ENCODE peak calls at places on chromosomes 16 and 17, in six cellular contexts. W is mesothelial cell of epicardium, Y is tibial nerve, X is WERI-Rb-1, R is fibroblast of mammary gland, D is adrenal gland. A is an unnamed sample.

GRCh38 chr16:72922714-72923113 is 125.2 kb downstream of the ZFHX3 start:
- DNase-seq in W (no peak), Y (no peak), X (no peak), R (no peak), D (no peak), A (no peak)

GRCh38 chr17:36610472-36610871 is 9.1 kb downstream of the MRM1 start:
- DNase-seq in W (no peak), Y (no peak), X (no peak), R (peak; percentile 51), D (peak; percentile 77), A (no peak)

GRCh38 chr16:78478267-78478821 is 378.9 kb downstream of the WWOX start:
- DNase-seq in W (no peak), Y (no peak), X (no peak), R (peak; percentile 0), D (no peak), A (peak; percentile 4)

GRCh38 chr17:41728056-41728455 is 6.4 kb downstream of the HAP1 start:
- DNase-seq in W (no peak), Y (no peak), X (peak; percentile 63), R (no peak), D (no peak), A (no peak)

GRCh38 chr16:89201467-89202377 is 1.4 kb upstream of the SLC22A31 start:
- DNase-seq in W (peak; percentile 89), Y (peak; percentile 24), X (peak; percentile 72), R (peak; percentile 57), D (peak; percentile 63), A (peak; percentile 85)

GRCh38 chr17:788551-788950 is 6.4 kb downstream of the MRM3 start:
- DNase-seq in W (no peak), Y (no peak), X (peak; percentile 0), R (no peak), D (no peak), A (no peak)

GRCh38 chr16:85607796-85608514 is 5.2 kb upstream of the GSE1 start:
- DNase-seq in W (no peak), Y (no peak), X (no peak), R (no peak), D (no peak), A (no peak)

GRCh38 chr17:50927287-50927686 is 61.1 kb upstream of the TOB1 start:
- DNase-seq in W (no peak), Y (no peak), X (no peak), R (no peak), D (no peak), A (no peak)

GRCh38 chr16:11058820-11059219 is 114.5 kb downstream of the CLEC16A start:
- DNase-seq in W (no peak), Y (no peak), X (no peak), R (no peak), D (no peak), A (no peak)

GRCh38 chr17:34252138-34252889 is 2.8 kb upstream of the CCL2 start:
- DNase-seq in W (peak; percentile 89), Y (peak; percentile 97), X (no peak), R (peak; percentile 92), D (peak; percentile 97), A (no peak)

GRCh38 chr16:15749371-15749770 is 99.3 kb downstream of the NDE1 start:
- DNase-seq in W (no peak), Y (no peak), X (no peak), R (no peak), D (no peak), A (no peak)

GRCh38 chr17:72661093-72661944 is 431.2 kb downstream of the SLC39A11 start:
- DNase-seq in W (peak; percentile 58), Y (no peak), X (no peak), R (no peak), D (no peak), A (no peak)
- TF ChIP-seq CTCF in W (peak; percentile 53), Y (no peak), X (peak; percentile 49), R (peak; percentile 12), D (no peak), A (no peak)

DNA sequence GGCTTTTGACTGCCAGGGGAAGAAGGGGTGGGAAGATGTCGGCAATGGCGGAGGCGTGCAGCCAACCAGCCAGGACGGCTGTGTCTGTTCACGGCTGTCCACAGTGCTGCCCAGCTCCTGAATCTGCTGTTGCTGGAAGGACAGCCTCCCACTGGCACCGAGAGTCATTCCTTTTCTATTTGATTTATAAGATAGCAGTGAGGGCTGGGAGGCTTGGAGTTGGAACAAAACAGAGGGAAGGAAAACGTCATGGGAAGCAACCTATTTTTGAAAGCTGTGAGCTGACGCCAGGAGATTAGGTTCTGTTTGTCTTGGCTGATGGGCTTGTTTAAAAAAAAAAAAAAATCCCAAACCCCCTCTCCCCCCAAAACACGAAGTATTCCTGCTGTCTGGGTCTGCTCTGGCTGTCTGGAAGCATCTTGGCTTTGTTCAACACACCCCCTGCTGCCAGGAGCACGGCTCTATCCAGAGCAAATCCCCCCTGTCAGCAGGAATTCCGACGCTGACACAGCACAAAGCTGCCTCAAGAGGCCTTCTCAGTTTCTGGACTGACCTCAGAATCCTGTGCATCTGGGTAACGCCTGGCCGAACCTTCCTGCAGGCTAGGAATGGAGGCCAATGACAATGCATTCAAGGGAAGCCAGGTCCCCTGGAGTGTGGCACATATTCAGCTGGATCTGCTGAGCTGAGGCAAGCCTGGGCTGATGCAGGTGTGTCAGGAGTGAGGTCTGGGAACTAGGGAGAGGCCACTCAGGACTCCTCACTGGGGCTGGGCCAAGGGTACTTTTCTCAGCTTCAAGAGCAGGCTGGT is 41.0 kb upstream of the SREBF1 start:
- DNase-seq in W (peak; percentile 66), Y (peak; percentile 44), X (peak; percentile 42), R (peak; percentile 85), D (peak; percentile 95), A (no peak)
- TF ChIP-seq CTCF in W (no peak), Y (no peak), X (peak; percentile 2), R (no peak), D (no peak), A (no peak)

GRCh38 chr16:5022521-5022920 is 11.2 kb downstream of the NAGPA start:
- DNase-seq in W (no peak), Y (no peak), X (no peak), R (no peak), D (no peak), A (no peak)

GRCh38 chr16:5025171-5025632 is 8.5 kb downstream of the NAGPA start:
- DNase-seq in W (peak; percentile 45), Y (peak; percentile 18), X (peak; percentile 82), R (no peak), D (peak; percentile 30), A (peak; percentile 24)

GRCh38 chr16:5026664-5027063 is 7.1 kb downstream of the NAGPA start:
- DNase-seq in W (no peak), Y (no peak), X (no peak), R (no peak), D (no peak), A (no peak)

GRCh38 chr16:5027086-5027485 is 6.6 kb downstream of the NAGPA start:
- DNase-seq in W (no peak), Y (no peak), X (no peak), R (no peak), D (no peak), A (no peak)

GRCh38 chr16:5024632-5025031 is 9.1 kb downstream of the NAGPA start:
- DNase-seq in W (no peak), Y (no peak), X (peak; percentile 62), R (peak; percentile 35), D (no peak), A (no peak)
- TF ChIP-seq CTCF in W (peak; percentile 14), Y (peak; percentile 4), X (peak; percentile 46), R (peak; percentile 10), D (peak; percentile 30), A (peak; percentile 11)

DNA sequence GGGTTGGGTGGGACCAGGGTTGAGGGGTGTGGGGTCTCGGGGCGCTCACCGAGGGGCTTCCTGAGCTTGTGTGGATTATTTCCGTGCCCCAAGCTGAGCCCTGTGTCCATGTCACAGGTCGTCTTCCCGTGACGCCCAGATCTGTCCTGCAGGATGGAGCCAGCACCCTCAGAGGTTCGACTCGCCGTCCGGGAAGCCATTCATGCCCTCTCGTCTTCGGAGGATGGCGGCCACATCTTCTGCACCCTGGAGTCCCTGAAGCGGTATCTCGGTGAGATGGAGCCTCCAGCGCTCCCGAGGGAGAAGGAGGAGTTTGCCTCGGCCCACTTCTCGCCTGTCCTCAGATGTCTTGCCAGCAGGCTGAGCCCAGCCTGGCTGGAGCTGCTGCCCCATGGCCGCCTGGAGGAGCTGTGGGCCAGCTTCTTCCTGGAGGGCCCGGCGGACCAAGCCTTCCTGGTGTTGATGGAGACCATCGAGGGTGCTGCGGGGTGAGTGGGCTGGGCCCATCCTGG is 1.0 kb downstream of the TELO2 start:
- DNase-seq in W (peak; percentile 52), Y (peak; percentile 26), X (peak; percentile 66), R (peak; percentile 81), D (peak; percentile 83), A (no peak)
- TF ChIP-seq CTCF in W (peak; percentile 11), Y (no peak), X (peak; percentile 67), R (peak; percentile 73), D (peak; percentile 65), A (no peak)

DNA sequence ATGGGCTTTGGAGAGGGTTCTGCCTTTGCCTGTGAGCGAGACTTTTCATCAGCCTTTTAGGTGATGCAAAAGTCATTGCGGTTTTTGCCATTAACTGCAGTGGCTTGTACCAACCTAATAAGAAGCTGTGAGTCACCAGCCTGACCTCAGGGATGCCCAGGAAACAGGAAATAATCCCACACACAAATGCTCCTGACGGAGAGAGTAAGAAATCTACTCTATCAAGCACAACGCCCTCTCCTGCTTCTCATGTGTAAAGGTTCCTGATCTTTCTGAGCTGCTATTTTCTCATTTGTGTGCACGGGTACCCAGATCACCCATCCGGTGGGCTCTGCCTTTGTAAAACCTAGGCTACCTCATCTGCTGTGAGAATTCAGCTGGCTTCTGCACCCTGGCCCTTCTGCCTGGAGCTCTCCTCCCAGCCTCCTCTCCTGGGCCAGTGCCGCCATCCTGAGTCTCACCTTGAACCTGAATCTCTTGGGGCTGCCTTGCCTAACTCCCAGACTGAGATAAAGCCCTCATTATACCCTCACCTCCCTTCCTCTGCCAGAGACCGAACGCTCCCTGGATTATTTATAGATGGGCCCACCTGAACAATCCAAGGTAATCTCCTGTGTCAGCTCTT is 299.7 kb downstream of the C16orf95 start:
- DNase-seq in W (no peak), Y (no peak), X (no peak), R (peak; percentile 92), D (no peak), A (peak; percentile 14)
- TF ChIP-seq CTCF in W (no peak), Y (no peak), X (peak; percentile 16), R (peak; percentile 56), D (no peak), A (no peak)

GRCh38 chr17:58007781-58008706 is 998 bp upstream of the SRSF1 start:
- DNase-seq in W (peak; percentile 43), Y (peak; percentile 11), X (no peak), R (no peak), D (no peak), A (peak; percentile 45)
- TF ChIP-seq CTCF in W (no peak), Y (no peak), X (no peak), R (no peak), D (no peak), A (no peak)

GRCh38 chr16:25172831-25173230 is 43.9 kb upstream of the AQP8 start:
- DNase-seq in W (no peak), Y (no peak), X (no peak), R (no peak), D (no peak), A (no peak)

GRCh38 chr16:25177831-25178688 is 38.7 kb upstream of the AQP8 start:
- DNase-seq in W (no peak), Y (no peak), X (no peak), R (peak; percentile 10), D (peak; percentile 59), A (no peak)

GRCh38 chr16:25176136-25176535 is 40.6 kb upstream of the AQP8 start:
- DNase-seq in W (no peak), Y (no peak), X (no peak), R (no peak), D (peak; percentile 18), A (no peak)

GRCh38 chr16:25174285-25174684 is 42.5 kb upstream of the AQP8 start:
- DNase-seq in W (no peak), Y (no peak), X (no peak), R (no peak), D (no peak), A (no peak)

GRCh38 chr16:25177512-25177830 is 39.3 kb upstream of the AQP8 start:
- DNase-seq in W (no peak), Y (no peak), X (no peak), R (no peak), D (no peak), A (no peak)
- TF ChIP-seq CTCF in W (no peak), Y (no peak), X (no peak), R (no peak), D (no peak), A (no peak)

A was measured in activated CD8-positive, alpha-beta T cell treated with anti-CD3 and anti-CD28 coated beads for 36 hours.